ENCODE peak calls at places on chromosomes 4 and X, in ten cellular contexts. O, Z, H, S, K, M, R, X, A and T are unnamed samples.

GRCh38 chrX:53223068-53223693 is 1.8 kb downstream of the KDM5C start:
- DNase-seq in H (no peak), Z (no peak), R (no peak), K (no peak), X (no peak), S (no peak), A (no peak), O (no peak), M (no peak), T (no peak)

GRCh38 chr4:65737672-65738071 is 67.4 kb upstream of the EPHA5 start:
- DNase-seq in S (no peak), R (no peak), M (no peak), O (no peak), K (no peak), A (no peak), Z (no peak), X (no peak), H (no peak), T (no peak)

GRCh38 chr4:151169900-151170299 is 70.5 kb downstream of the RPS3A start:
- DNase-seq in K (no peak), S (peak), X (no peak), H (no peak), A (no peak), Z (no peak), O (no peak), R (no peak), M (peak), T (no peak)

GRCh38 chr4:24799544-24800272 is 4.3 kb downstream of the SOD3 start:
- DNase-seq in H (no peak), X (no peak), R (no peak), O (peak), Z (no peak), S (no peak), K (no peak), A (no peak), M (no peak), T (no peak)

GRCh38 chrX:103253608-103254007 is 1.3 kb downstream of the TCEAL8 start:
- DNase-seq in X (peak), K (no peak), A (no peak), R (no peak), O (peak), H (no peak), M (no peak), Z (no peak), S (no peak), T (no peak)

GRCh38 chr4:127870688-127871087 is 10.0 kb upstream of the PLK4 start:
- DNase-seq in H (no peak), O (no peak), R (no peak), Z (no peak), S (peak), M (peak), K (no peak), X (peak), A (peak), T (no peak)

GRCh38 chr4:155687380-155687982 is 20.8 kb downstream of the GUCY1A1 start:
- DNase-seq in H (no peak), M (no peak), O (no peak), X (no peak), Z (no peak), S (no peak), A (no peak), R (no peak), K (no peak), T (no peak)

GRCh38 chr4:15479913-15480185 is 10.2 kb downstream of the CC2D2A start:
- DNase-seq in M (peak), K (no peak), R (no peak), X (no peak), S (peak), Z (no peak), H (no peak), A (no peak), O (no peak), T (no peak)

GRCh38 chr4:111546881-111547280 is 598.4 kb upstream of the FAM241A start:
- DNase-seq in A (no peak), R (no peak), Z (no peak), K (no peak), S (peak), O (no peak), X (no peak), H (no peak), M (no peak), T (no peak)

GRCh38 chr4:155491336-155492131 is 114.8 kb upstream of the MAP9 start:
- DNase-seq in X (no peak), O (no peak), K (no peak), H (no peak), A (no peak), S (no peak), M (peak), R (no peak), Z (no peak), T (no peak)

GRCh38 chr4:150773032-150773431 is 191.1 kb downstream of the MAB21L2 start:
- DNase-seq in A (no peak), R (no peak), X (no peak), O (no peak), Z (no peak), K (no peak), M (no peak), H (no peak), S (no peak), T (no peak)

GRCh38 chr4:7365472-7366179 is 69.1 kb downstream of the PSAPL1 start:
- DNase-seq in S (no peak), X (peak), R (no peak), M (no peak), O (no peak), K (peak), A (no peak), Z (peak), H (no peak), T (no peak)

GRCh38 chr4:128517739-128518510 is 230.3 kb upstream of the PGRMC2 start:
- DNase-seq in K (no peak), S (peak), H (no peak), X (peak), R (no peak), M (peak), A (peak), Z (no peak), O (no peak), T (peak)

GRCh38 chrX:133171962-133172708 is 46.0 kb downstream of the TFDP3 start:
- DNase-seq in X (no peak), R (no peak), K (no peak), A (peak), Z (no peak), H (no peak), M (no peak), O (no peak), S (no peak), T (no peak)

GRCh38 chrX:22742174-22742573 is 257.6 kb upstream of the DDX53 start:
- DNase-seq in H (no peak), S (peak), O (no peak), R (no peak), Z (no peak), M (peak), K (no peak), A (no peak), X (no peak), T (no peak)

GRCh38 chr4:105473340-105474109 is at the start of gene PPA2:
- DNase-seq in O (peak), M (peak), A (peak), Z (peak), K (peak), R (peak), S (peak), H (peak), X (peak), T (peak)

GRCh38 chr4:41573458-41574129 is 35.6 kb downstream of the LIMCH1 start:
- DNase-seq in K (no peak), A (no peak), S (no peak), Z (no peak), H (no peak), M (peak), O (no peak), X (no peak), R (no peak), T (no peak)

GRCh38 chr4:109701566-109702399 is 1.5 kb downstream of the CASP6 start:
- DNase-seq in X (no peak), Z (no peak), H (no peak), M (no peak), S (no peak), O (peak), K (no peak), A (no peak), R (no peak), T (no peak)

GRCh38 chr4:184911310-184911709 is 85.5 kb upstream of the ACSL1 start:
- DNase-seq in K (no peak), R (no peak), S (peak), A (no peak), H (no peak), Z (no peak), X (no peak), O (no peak), M (peak), T (no peak)

GRCh38 chr4:21447320-21448055 is 501.1 kb downstream of the KCNIP4 start:
- DNase-seq in H (no peak), Z (no peak), O (no peak), S (no peak), K (no peak), R (no peak), A (no peak), M (no peak), X (no peak), T (no peak)

GRCh38 chr4:119209077-119209476 is 3.4 kb upstream of the USP53 start:
- DNase-seq in M (peak), S (peak), K (no peak), A (peak), H (no peak), O (no peak), R (no peak), X (no peak), Z (no peak), T (no peak)

GRCh38 chr4:5808081-5808741 is 84.7 kb downstream of the CRMP1 start:
- DNase-seq in K (no peak), H (no peak), S (no peak), A (peak), M (no peak), X (no peak), O (no peak), Z (no peak), R (no peak), T (no peak)

GRCh38 chr4:1998296-1998695 is 10.5 kb downstream of the NELFA start:
- DNase-seq in R (no peak), X (no peak), A (no peak), M (peak), Z (no peak), S (no peak), H (no peak), K (no peak), O (no peak), T (no peak)

GRCh38 chrX:86436116-86436515 is 287.9 kb downstream of the DACH2 start:
- DNase-seq in A (no peak), O (no peak), H (no peak), K (no peak), X (no peak), Z (no peak), S (no peak), M (no peak), R (no peak), T (no peak)

GRCh38 chr4:184699941-184700340 is 34.0 kb downstream of the CENPU start:
- DNase-seq in R (no peak), S (no peak), A (peak), H (no peak), O (no peak), Z (no peak), X (no peak), M (peak), K (no peak), T (no peak)

GRCh38 chr4:168598191-168598590 is 101.3 kb downstream of the PALLD start:
- DNase-seq in R (no peak), Z (no peak), S (peak), K (no peak), O (no peak), H (no peak), A (peak), X (no peak), M (no peak), T (no peak)

GRCh38 chr4:73718375-73719373 is 21.7 kb upstream of the CXCL8 start:
- DNase-seq in H (no peak), M (peak), R (no peak), K (no peak), Z (no peak), O (no peak), A (peak), X (no peak), S (no peak), T (no peak)

GRCh38 chr4:38082424-38083374 is 122.5 kb downstream of the PTTG2 start:
- DNase-seq in M (peak), S (no peak), X (no peak), R (no peak), A (peak), H (no peak), Z (no peak), O (no peak), K (no peak), T (no peak)

GRCh38 chr4:3304831-3305609 is 12.2 kb downstream of the RGS12 start:
- DNase-seq in H (no peak), X (peak), A (peak), O (no peak), M (peak), S (no peak), K (peak), R (no peak), Z (no peak), T (no peak)

GRCh38 chr4:92368648-92369047 is 64.9 kb downstream of the GRID2 start:
- DNase-seq in O (no peak), X (no peak), H (no peak), K (no peak), S (no peak), Z (no peak), A (no peak), M (no peak), R (no peak), T (no peak)

GRCh38 chr4:161555689-161556660 is 607.8 kb downstream of the FSTL5 start:
- DNase-seq in S (peak), M (peak), R (no peak), X (no peak), H (no peak), A (peak), O (no peak), Z (no peak), K (no peak), T (no peak)

GRCh38 chr4:71772592-71772991 is 11.3 kb downstream of the GC start:
- DNase-seq in X (no peak), M (no peak), K (no peak), O (no peak), S (no peak), H (no peak), A (no peak), R (no peak), Z (no peak), T (no peak)